ENCODE peak calls at places on chromosome 12, in seven cellular contexts. I, J, L, Z, Y, C and T are unnamed samples.
A peak's percentile ranks its signal among the peaks of the same experiment; 100 is the strongest.

GRCh38 chr12:69026341-69026740 is 93.4 kb upstream of the CPM start:
- DNase-seq in C (no peak), Y (no peak), J (no peak), I (no peak), L (no peak), Z (no peak), T (no peak)

GRCh38 chr12:55935742-55936151 is 4.8 kb downstream of the DGKA start:
- DNase-seq in C (peak; percentile 61), Z (no peak), L (no peak), Y (peak; percentile 78), I (no peak), J (no peak), T (no peak)

GRCh38 chr12:9244894-9245293 is 36.7 kb upstream of the PZP start:
- DNase-seq in L (no peak), I (no peak), C (no peak), Z (peak; percentile 4), Y (no peak), J (no peak), T (no peak)

GRCh38 chr12:90090929-90091651 is 382.5 kb upstream of the ATP2B1 start:
- DNase-seq in J (peak; percentile 28), C (peak; percentile 14), L (peak; percentile 78), I (peak; percentile 65), Y (no peak), Z (peak; percentile 97), T (no peak)

GRCh38 chr12:2390850-2391390 is 338.1 kb downstream of the CACNA1C start:
- DNase-seq in Y (no peak), C (no peak), L (no peak), Z (no peak), J (no peak), I (no peak), T (no peak)

GRCh38 chr12:14771651-14772137 is 31.6 kb downstream of the WBP11 start:
- DNase-seq in C (no peak), J (no peak), I (no peak), L (no peak), Y (no peak), Z (peak; percentile 27), T (no peak)

GRCh38 chr12:15118946-15119345 is 102.3 kb downstream of the RERG start:
- DNase-seq in I (no peak), Z (no peak), C (no peak), L (no peak), Y (no peak), J (no peak), T (no peak)

GRCh38 chr12:107992016-107992415 is 137.1 kb upstream of the WSCD2 start:
- DNase-seq in J (no peak), C (no peak), I (no peak), L (no peak), Z (no peak), Y (no peak), T (no peak)

GRCh38 chr12:101642115-101643067 is 47.6 kb downstream of the MYBPC1 start:
- DNase-seq in L (peak; percentile 18), C (no peak), J (peak; percentile 67), I (no peak), Y (no peak), Z (peak; percentile 41), T (no peak)

GRCh38 chr12:115767921-115768320 is 509.6 kb downstream of the MED13L start:
- DNase-seq in Y (no peak), J (no peak), I (no peak), Z (no peak), C (no peak), L (no peak), T (no peak)

GRCh38 chr12:105820407-105821140 is 318.2 kb downstream of the NUAK1 start:
- DNase-seq in Z (no peak), I (peak; percentile 77), Y (peak; percentile 75), J (no peak), L (peak; percentile 9), C (peak; percentile 65), T (peak; percentile 33)

GRCh38 chr12:113462880-113463745 is 8.6 kb downstream of the LHX5 start:
- DNase-seq in C (no peak), Z (no peak), Y (no peak), I (no peak), J (no peak), L (no peak), T (no peak)

GRCh38 chr12:125259525-125259924 is 194.3 kb downstream of the AACS start:
- DNase-seq in J (no peak), L (no peak), I (no peak), C (no peak), Z (no peak), Y (no peak), T (no peak)

GRCh38 chr12:129716825-129717224 is 187.0 kb downstream of the TMEM132D start:
- DNase-seq in Y (no peak), I (no peak), Z (no peak), L (no peak), J (no peak), C (no peak), T (no peak)

GRCh38 chr12:19298837-19299605 is 140.3 kb upstream of the AEBP2 start:
- DNase-seq in J (no peak), Y (no peak), C (no peak), Z (no peak), L (no peak), I (no peak), T (no peak)

GRCh38 chr12:95674631-95675030 is 115.9 kb downstream of the NTN4 start:
- DNase-seq in Y (no peak), Z (no peak), L (no peak), J (no peak), C (no peak), I (no peak), T (no peak)

GRCh38 chr12:26719852-26720251 is 113.1 kb downstream of the ITPR2 start:
- DNase-seq in C (no peak), L (no peak), J (no peak), Z (no peak), Y (no peak), I (no peak), T (no peak)

GRCh38 chr12:114903394-114903748 is 219.4 kb upstream of the TBX3 start:
- DNase-seq in Z (no peak), C (no peak), Y (no peak), I (no peak), L (no peak), J (no peak), T (no peak)

GRCh38 chr12:57191410-57191809 is 25.2 kb upstream of the NXPH4 start:
- DNase-seq in Y (no peak), Z (no peak), C (no peak), L (no peak), J (no peak), I (no peak), T (no peak)

GRCh38 chr12:14264777-14265176 is 100.7 kb upstream of the ATF7IP start:
- DNase-seq in J (no peak), Z (no peak), I (no peak), L (no peak), Y (no peak), C (no peak), T (no peak)

GRCh38 chr12:131052063-131052781 is 98.5 kb downstream of the ADGRD1 start:
- DNase-seq in L (no peak), I (no peak), Z (no peak), C (no peak), Y (no peak), J (no peak), T (no peak)

GRCh38 chr12:75738486-75738885 is 227.1 kb upstream of the KRR1 start:
- DNase-seq in Z (no peak), I (no peak), L (no peak), J (no peak), C (no peak), Y (no peak), T (no peak)

GRCh38 chr12:116053479-116054195 is 223.9 kb downstream of the MED13L start:
- DNase-seq in L (peak; percentile 23), I (peak; percentile 70), Z (peak; percentile 59), Y (peak; percentile 88), C (peak; percentile 71), J (no peak), T (no peak)

DNA sequence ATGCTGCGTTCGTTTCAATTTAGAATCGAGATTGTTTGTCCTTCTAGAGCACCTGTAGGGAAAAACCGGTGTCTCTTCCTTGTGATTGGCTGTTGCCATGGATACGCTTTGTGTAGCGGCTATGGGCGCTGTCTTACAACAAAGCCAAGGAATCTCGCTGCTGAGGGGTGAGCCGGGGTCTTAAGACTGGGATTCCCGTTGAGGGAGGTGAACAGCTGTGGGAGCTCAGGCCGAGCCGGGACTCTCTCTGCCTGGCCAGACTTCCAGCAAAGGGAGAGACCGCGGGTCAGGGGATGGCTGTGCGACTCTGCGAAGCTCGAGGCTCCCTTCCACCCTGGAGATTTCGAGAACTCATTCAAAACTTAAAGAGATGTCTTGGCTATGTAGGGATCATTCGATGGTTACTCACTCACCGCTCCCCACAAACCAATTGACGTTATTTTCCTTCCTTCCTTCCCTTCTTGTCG is at the start of the genes LRRIQ1 and TSPAN19:
- DNase-seq in L (peak; percentile 48), C (peak; percentile 39), Z (peak; percentile 92), I (peak; percentile 54), Y (peak; percentile 76), J (peak; percentile 62), T (peak; percentile 23)
- H3K4me3 ChIP-seq in L (peak within 1 kb of the TSS; percentile 47), C (peak within 1 kb of the TSS; percentile 44), Z (peak within 1 kb of the TSS; percentile 50), I (peak within 1 kb of the TSS; percentile 45), Y (peak within 1 kb of the TSS; percentile 46), J (peak within 1 kb of the TSS; percentile 61), T (peak within 1 kb of the TSS; percentile 43)

DNA sequence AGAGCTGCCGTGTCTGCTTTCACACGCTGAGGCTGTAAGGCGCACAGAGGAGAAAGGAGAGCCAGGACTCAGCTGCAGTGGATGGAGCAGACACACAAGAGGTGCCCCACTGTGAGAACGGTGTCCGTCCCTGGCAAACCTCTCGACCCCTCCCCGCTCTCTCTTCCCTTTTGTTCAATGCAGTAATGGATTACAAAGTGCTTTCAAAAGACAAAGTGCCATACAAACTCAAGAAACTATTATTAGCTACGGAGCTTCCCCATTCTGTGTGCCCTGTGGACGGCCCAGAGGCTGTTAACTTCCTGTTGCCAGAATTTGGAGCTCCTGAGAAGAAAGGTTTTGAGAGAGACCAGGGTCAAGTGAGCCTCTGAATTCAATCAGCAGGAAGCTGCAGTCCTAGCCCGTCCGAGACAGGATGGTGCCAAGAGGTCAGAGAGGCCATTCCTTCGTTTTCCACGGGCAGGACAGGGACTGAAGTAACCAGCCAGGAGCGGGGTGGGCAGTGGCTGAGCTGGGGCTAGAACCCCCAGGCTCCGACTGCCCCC is 15.8 kb downstream of the CCND2 start:
- DNase-seq in C (no peak), I (peak; percentile 49), Z (no peak), L (no peak), J (no peak), Y (no peak), T (no peak)
- H3K4me1 ChIP-seq in C (no peaks in the 10 kb centered on the region), I (peaks cover 17% of the 10 kb centered on the region), Z (no peaks in the 10 kb centered on the region), L (peaks cover 22% of the 10 kb centered on the region), J (peaks cover 16% of the 10 kb centered on the region), Y (no peaks in the 10 kb centered on the region), T (peaks cover 32% of the 10 kb centered on the region)

GRCh38 chr12:45727301-45727993 is 2.1 kb upstream of the ARID2 start:
- DNase-seq in C (peak; percentile 95), J (peak; percentile 91), L (peak; percentile 95), Z (peak; percentile 98), Y (peak; percentile 98), I (peak; percentile 95), T (peak; percentile 84)
- TF ChIP-seq EP300 in C (no peak), J (no peak), L (peak; percentile 78), Z (no peak), Y (peak; percentile 52), I (no peak), T (peak; percentile 96)

DNA sequence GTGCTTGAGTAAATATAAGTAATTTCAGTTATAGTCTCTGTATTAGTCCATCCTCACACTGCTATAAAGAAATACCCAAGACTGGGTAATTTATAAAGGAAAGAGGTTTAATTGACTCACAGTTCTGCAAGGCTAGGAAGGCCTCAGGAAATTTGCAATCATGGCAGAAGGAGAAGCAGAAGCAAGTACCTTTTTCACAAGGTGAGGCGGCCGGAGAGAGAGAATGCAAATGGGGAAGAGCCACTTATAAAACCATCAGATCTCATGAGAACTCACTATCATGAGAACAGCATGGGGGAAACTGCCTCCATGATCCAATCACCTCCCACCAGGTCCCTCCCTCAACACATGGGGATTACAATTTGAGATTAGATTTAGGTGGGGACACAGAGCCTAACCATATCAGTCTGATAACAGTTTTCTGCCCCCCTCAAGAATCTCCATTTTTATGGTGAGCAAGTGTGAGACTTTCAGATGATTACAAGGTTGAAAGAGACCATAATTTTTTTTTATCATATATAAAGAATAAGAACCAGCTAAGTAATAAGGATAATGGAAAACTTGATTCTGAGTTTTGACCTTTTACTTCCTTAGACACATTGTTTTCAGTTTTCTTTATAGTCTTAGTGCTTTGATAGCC is 35.6 kb downstream of the LEMD3 start:
- DNase-seq in Z (no peak), C (no peak), L (no peak), J (no peak), I (no peak), Y (no peak), T (no peak)
- H3K4me3 ChIP-seq in Z (no peak overlapping the region), C (no peak overlapping the region), L (no peak overlapping the region), J (no peak overlapping the region), I (no peak overlapping the region), Y (no peak overlapping the region), T (no peak overlapping the region)